ENCODE peak calls at places on chromosomes 7 and 10, in five cellular contexts. One of them, this sample, is unnamed.

GRCh38 chr7:117012284-117013174 is 59.2 kb downstream of the ST7 start:
- DNase-seq in AG04450: no peak
- DNase-seq in GM12865: peak; percentile 84
- DNase-seq in NT2/D1: no peak
- DNase-seq in bronchial epithelial cell: peak; percentile 67
- DNase-seq in this sample: no peak

GRCh38 chr7:157320607-157320979 is 16.2 kb upstream of the DNAJB6 start:
- DNase-seq in AG04450: no peak
- DNase-seq in GM12865: no peak
- DNase-seq in NT2/D1: no peak
- DNase-seq in bronchial epithelial cell: no peak
- DNase-seq in this sample: peak; percentile 20

GRCh38 chr7:1560620-1561031 is 4.6 kb upstream of the TMEM184A start:
- DNase-seq in AG04450: no peak
- DNase-seq in GM12865: no peak
- DNase-seq in NT2/D1: no peak
- DNase-seq in bronchial epithelial cell: no peak
- DNase-seq in this sample: no peak

GRCh38 chr7:41709621-41710020 is 6.7 kb upstream of the INHBA start:
- DNase-seq in AG04450: peak; percentile 78
- DNase-seq in GM12865: no peak
- DNase-seq in NT2/D1: no peak
- DNase-seq in bronchial epithelial cell: peak; percentile 82
- DNase-seq in this sample: peak; percentile 93

GRCh38 chr7:3028071-3028766 is 15.4 kb downstream of the CARD11 start:
- DNase-seq in AG04450: no peak
- DNase-seq in GM12865: peak; percentile 16
- DNase-seq in NT2/D1: no peak
- DNase-seq in bronchial epithelial cell: peak; percentile 90
- DNase-seq in this sample: peak; percentile 4

GRCh38 chr7:108299251-108300014 is 156.8 kb downstream of the NRCAM start:
- DNase-seq in AG04450: no peak
- DNase-seq in GM12865: no peak
- DNase-seq in NT2/D1: no peak
- DNase-seq in bronchial epithelial cell: peak; percentile 48
- DNase-seq in this sample: no peak

GRCh38 chr10:122034149-122034756 is 45.3 kb downstream of the TACC2 start:
- DNase-seq in AG04450: no peak
- DNase-seq in GM12865: no peak
- DNase-seq in NT2/D1: no peak
- DNase-seq in bronchial epithelial cell: peak; percentile 96
- DNase-seq in this sample: no peak

GRCh38 chr10:128549192-128549591 is 423.0 kb upstream of the MKI67 start:
- DNase-seq in AG04450: no peak
- DNase-seq in GM12865: no peak
- DNase-seq in NT2/D1: no peak
- DNase-seq in bronchial epithelial cell: no peak
- DNase-seq in this sample: no peak

GRCh38 chr10:69451784-69452251 is 553 bp downstream of the TSPAN15 start:
- DNase-seq in AG04450: no peak
- DNase-seq in GM12865: no peak
- DNase-seq in NT2/D1: no peak
- DNase-seq in bronchial epithelial cell: no peak
- DNase-seq in this sample: no peak

GRCh38 chr7:8418627-8419245 is 14.7 kb upstream of the NXPH1 start:
- DNase-seq in AG04450: peak; percentile 3
- DNase-seq in GM12865: peak; percentile 73
- DNase-seq in NT2/D1: peak; percentile 81
- DNase-seq in bronchial epithelial cell: peak; percentile 60
- DNase-seq in this sample: peak; percentile 12

GRCh38 chr7:98483964-98484545 is 83.2 kb upstream of the BAIAP2L1 start:
- DNase-seq in AG04450: no peak
- DNase-seq in GM12865: no peak
- DNase-seq in NT2/D1: no peak
- DNase-seq in bronchial epithelial cell: no peak
- DNase-seq in this sample: no peak

GRCh38 chr7:144827581-144828139 is 8.2 kb downstream of the TPK1 start:
- DNase-seq in AG04450: no peak
- DNase-seq in GM12865: no peak
- DNase-seq in NT2/D1: no peak
- DNase-seq in bronchial epithelial cell: peak; percentile 29
- DNase-seq in this sample: no peak

GRCh38 chr7:113383638-113384037 is 265.3 kb upstream of the SMIM30 start:
- DNase-seq in AG04450: no peak
- DNase-seq in GM12865: no peak
- DNase-seq in NT2/D1: no peak
- DNase-seq in bronchial epithelial cell: no peak
- DNase-seq in this sample: no peak

GRCh38 chr10:126593968-126594701 is 76.4 kb downstream of the C10orf90 start:
- DNase-seq in AG04450: no peak
- DNase-seq in GM12865: no peak
- DNase-seq in NT2/D1: no peak
- DNase-seq in bronchial epithelial cell: no peak
- DNase-seq in this sample: no peak

GRCh38 chr10:22550732-22551131 is 163.6 kb downstream of the PIP4K2A start:
- DNase-seq in AG04450: no peak
- DNase-seq in GM12865: peak; percentile 62
- DNase-seq in NT2/D1: peak; percentile 51
- DNase-seq in bronchial epithelial cell: peak; percentile 14
- DNase-seq in this sample: no peak

GRCh38 chr7:34755008-34755407 is 97.0 kb downstream of the NPSR1 start:
- DNase-seq in AG04450: no peak
- DNase-seq in GM12865: no peak
- DNase-seq in NT2/D1: no peak
- DNase-seq in bronchial epithelial cell: no peak
- DNase-seq in this sample: no peak
- H3K4me3 ChIP-seq in AG04450: no peak overlapping the region
- H3K4me3 ChIP-seq in GM12865: no peak overlapping the region
- H3K4me3 ChIP-seq in NT2/D1: no peak overlapping the region
- H3K4me3 ChIP-seq in bronchial epithelial cell: no peak overlapping the region
- H3K4me3 ChIP-seq in this sample: no peak overlapping the region

GRCh38 chr10:102151774-102152544 is at the start of gene NOLC1:
- DNase-seq in AG04450: peak; percentile 99
- DNase-seq in GM12865: peak; percentile 99
- DNase-seq in NT2/D1: peak; percentile 97
- DNase-seq in bronchial epithelial cell: peak; percentile 97
- DNase-seq in this sample: peak; percentile 98

GRCh38 chr10:102157224-102157623 is 5.0 kb downstream of the NOLC1 start:
- DNase-seq in AG04450: no peak
- DNase-seq in GM12865: no peak
- DNase-seq in NT2/D1: no peak
- DNase-seq in bronchial epithelial cell: no peak
- DNase-seq in this sample: no peak

GRCh38 chr10:102153093-102153620 is 968 bp downstream of the NOLC1 start:
- DNase-seq in AG04450: no peak
- DNase-seq in GM12865: no peak
- DNase-seq in NT2/D1: no peak
- DNase-seq in bronchial epithelial cell: no peak
- DNase-seq in this sample: no peak

GRCh38 chr10:102152545-102152890 is 329 bp downstream of the NOLC1 start:
- DNase-seq in AG04450: no peak
- DNase-seq in GM12865: peak; percentile 50
- DNase-seq in NT2/D1: no peak
- DNase-seq in bronchial epithelial cell: no peak
- DNase-seq in this sample: no peak

GRCh38 chr10:102154466-102155116 is 2.4 kb downstream of the NOLC1 start:
- DNase-seq in AG04450: no peak
- DNase-seq in GM12865: no peak
- DNase-seq in NT2/D1: no peak
- DNase-seq in bronchial epithelial cell: no peak
- DNase-seq in this sample: no peak
- H3K4me3 ChIP-seq in AG04450: no peak overlapping the region
- H3K4me3 ChIP-seq in GM12865: no peak overlapping the region
- H3K4me3 ChIP-seq in NT2/D1: no peak overlapping the region
- H3K4me3 ChIP-seq in bronchial epithelial cell: no peak overlapping the region
- H3K4me3 ChIP-seq in this sample: no peak overlapping the region

DNA sequence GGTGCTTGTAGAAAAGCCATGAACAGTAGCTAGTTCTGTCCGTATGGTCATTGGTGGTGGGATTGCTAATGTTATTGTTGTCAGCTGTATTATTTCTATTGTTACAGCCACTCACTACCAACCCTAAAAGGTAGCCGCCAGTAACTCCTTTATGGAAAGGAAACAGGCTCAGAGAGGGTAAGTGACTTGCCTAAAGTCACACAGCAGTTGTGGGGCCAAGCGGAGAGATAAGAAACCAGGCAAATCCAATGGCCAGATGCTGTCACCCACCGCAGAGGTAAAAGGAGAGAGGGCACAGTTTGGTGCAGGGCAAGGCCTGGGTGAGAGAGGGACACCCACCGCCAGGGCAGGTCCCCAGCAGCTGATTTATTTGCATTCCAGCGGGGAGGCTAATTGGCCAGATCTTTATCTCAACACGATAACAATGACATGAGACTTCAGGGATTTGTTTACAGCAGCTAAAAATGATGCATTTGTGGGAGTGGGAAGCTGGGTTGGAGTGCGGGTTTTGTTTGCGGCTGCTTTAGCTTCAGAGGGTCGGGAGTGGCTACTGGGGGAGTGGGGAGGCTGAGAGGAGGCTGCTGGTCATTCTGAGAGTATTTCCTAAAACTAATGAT is 8.6 kb upstream of the NKX2-3 start:
- DNase-seq in AG04450: no peak
- DNase-seq in GM12865: no peak
- DNase-seq in NT2/D1: no peak
- DNase-seq in bronchial epithelial cell: no peak
- DNase-seq in this sample: no peak
- H3K4me3 ChIP-seq in AG04450: no peak overlapping the region
- H3K4me3 ChIP-seq in GM12865: no peak overlapping the region
- H3K4me3 ChIP-seq in NT2/D1: no peak overlapping the region
- H3K4me3 ChIP-seq in bronchial epithelial cell: no peak overlapping the region
- H3K4me3 ChIP-seq in this sample: no peak overlapping the region

DNA sequence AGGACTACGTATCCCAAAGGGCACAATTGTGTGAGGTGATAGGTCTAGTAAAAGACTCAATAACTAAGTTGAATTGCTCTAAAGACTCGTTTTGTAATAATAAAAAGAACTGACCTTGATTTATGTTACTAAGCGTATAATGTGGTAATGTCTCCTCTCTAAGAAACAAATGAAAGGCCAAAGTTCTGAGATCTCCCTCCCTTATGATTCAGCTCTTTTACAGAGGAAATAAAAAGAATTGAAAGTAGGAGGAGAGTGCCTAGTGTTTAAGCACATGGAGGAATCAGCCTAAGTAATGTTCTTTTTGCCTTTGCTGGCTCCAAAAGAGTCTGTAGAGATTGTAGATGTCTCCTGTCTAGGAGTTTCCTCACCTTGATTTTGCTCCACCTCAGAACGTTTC is 98.0 kb downstream of the ARL4A start:
- DNase-seq in AG04450: no peak
- DNase-seq in GM12865: no peak
- DNase-seq in NT2/D1: no peak
- DNase-seq in bronchial epithelial cell: no peak
- DNase-seq in this sample: no peak
- H3K4me3 ChIP-seq in AG04450: no peak overlapping the region
- H3K4me3 ChIP-seq in GM12865: no peak overlapping the region
- H3K4me3 ChIP-seq in NT2/D1: no peak overlapping the region
- H3K4me3 ChIP-seq in bronchial epithelial cell: no peak overlapping the region
- H3K4me3 ChIP-seq in this sample: no peak overlapping the region

DNA sequence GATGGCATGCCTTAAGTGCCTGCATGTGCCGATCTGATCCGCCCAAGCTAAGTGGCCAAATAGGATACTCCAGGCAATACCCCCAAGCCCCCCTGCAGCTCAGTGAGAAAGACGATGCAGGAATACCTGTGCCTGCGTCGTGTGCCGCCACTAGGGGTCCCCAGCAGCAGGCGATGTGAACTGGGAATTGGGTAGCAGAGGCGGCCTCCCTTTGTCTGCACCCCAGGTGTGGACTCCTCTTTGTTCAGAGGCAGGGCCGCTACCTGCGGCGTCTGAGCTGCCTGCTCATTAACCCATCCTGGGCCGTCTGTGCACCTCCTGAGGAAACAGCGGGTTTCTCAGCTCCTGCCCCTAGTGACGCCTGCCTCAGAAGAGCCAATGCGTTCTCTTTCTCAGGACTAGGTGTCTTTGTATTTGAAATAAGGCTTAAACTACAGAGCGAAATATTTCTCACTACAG is 4.8 kb upstream of the CHN2 start:
- DNase-seq in AG04450: no peak
- DNase-seq in GM12865: peak; percentile 53
- DNase-seq in NT2/D1: peak; percentile 96
- DNase-seq in bronchial epithelial cell: peak; percentile 46
- DNase-seq in this sample: no peak
- H3K4me3 ChIP-seq in AG04450: no peak overlapping the region
- H3K4me3 ChIP-seq in GM12865: no peak overlapping the region
- H3K4me3 ChIP-seq in NT2/D1: no peak overlapping the region
- H3K4me3 ChIP-seq in bronchial epithelial cell: no peak overlapping the region
- H3K4me3 ChIP-seq in this sample: no peak overlapping the region

DNA sequence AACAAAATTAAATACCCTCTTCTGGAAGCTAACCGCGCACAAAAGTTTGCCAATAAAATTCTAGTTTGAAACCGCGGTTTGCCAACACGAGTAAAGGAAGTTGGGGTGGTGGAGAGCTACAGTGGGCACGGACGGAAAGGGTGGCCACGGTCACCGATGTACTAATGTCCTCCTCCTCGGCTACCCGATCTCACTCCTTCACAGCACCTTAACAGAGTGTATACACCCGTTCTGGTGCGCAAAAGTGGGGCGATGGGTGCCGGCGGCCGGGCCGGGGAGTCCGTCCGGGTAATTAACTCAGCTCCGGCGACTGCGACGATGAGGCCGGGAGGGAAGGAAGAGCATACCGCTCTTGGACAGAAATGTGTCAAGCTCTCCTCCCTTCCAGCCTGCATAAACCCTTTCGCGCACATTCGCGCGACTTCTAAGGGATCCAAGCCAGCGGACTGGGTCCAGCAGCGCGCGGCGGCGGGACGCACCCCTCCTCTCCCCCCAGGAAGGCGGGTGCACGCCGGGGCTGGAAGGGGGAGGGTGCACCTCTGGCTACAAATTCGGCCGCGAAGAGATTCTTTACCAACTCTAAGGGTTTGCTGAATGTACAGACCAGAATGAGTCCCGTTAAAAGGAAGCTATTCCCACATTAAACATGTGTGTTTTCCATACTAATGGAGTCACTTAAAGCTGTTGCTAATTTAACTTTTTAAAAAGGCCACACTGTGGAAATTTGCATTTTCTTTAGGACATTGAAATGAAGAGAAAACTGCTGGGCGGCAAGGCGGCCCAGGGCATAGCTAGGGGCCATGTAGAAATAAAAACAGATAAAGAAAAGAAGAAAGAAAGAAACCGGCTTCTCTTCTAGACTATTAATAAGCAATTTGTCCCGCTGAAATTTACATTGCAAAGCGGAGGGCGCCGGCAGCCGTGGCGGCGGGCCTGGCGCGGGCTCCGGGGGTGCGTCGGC is 6.6 kb upstream of the EBF3 start:
- DNase-seq in AG04450: no peak
- DNase-seq in GM12865: no peak
- DNase-seq in NT2/D1: no peak
- DNase-seq in bronchial epithelial cell: no peak
- DNase-seq in this sample: no peak
- H3K4me3 ChIP-seq in AG04450: no peak overlapping the region
- H3K4me3 ChIP-seq in GM12865: no peak overlapping the region
- H3K4me3 ChIP-seq in NT2/D1: peak overlapping the region; percentile 13
- H3K4me3 ChIP-seq in bronchial epithelial cell: no peak overlapping the region
- H3K4me3 ChIP-seq in this sample: peak overlapping the region; percentile 51